ENCODE peak calls at places on chromosomes 4 and X, in seven cellular contexts. Z is uterus, A is tibial artery, R is mucosa of descending colon, Q is GM23248, V is spleen, C is fibroblast of mammary gland. N is an unnamed sample.

GRCh38 chr4:85913925-85914694 is 439.2 kb downstream of the ARHGAP24 start:
- DNase-seq in Z (no peak), Q (no peak), A (no peak), V (no peak), R (no peak), C (no peak), N (no peak)

GRCh38 chr4:125191252-125191651 is 123.5 kb upstream of the FAT4 start:
- DNase-seq in A (no peak), Z (no peak), R (no peak), C (peak; percentile 88), Q (peak; percentile 87), V (no peak), N (peak; percentile 81)

GRCh38 chr4:147678796-147679549 is 5.0 kb downstream of the PRMT9 start:
- DNase-seq in R (no peak), Z (no peak), A (no peak), Q (no peak), C (peak; percentile 49), V (no peak), N (peak; percentile 25)

GRCh38 chr4:41539711-41540110 is 1.8 kb downstream of the LIMCH1 start:
- DNase-seq in C (no peak), V (no peak), R (no peak), Q (no peak), Z (no peak), A (no peak), N (no peak)

GRCh38 chr4:24890561-24890960 is 22.3 kb downstream of the CCDC149 start:
- DNase-seq in Q (no peak), Z (no peak), R (no peak), A (no peak), C (no peak), V (no peak), N (no peak)

GRCh38 chrX:119429471-119429870 is 30.3 kb downstream of the SLC25A43 start:
- DNase-seq in Q (peak; percentile 11), C (peak; percentile 8), R (no peak), A (no peak), V (no peak), Z (no peak), N (no peak)

GRCh38 chr4:8746523-8747466 is 124.8 kb downstream of the HMX1 start:
- DNase-seq in V (peak; percentile 44), C (no peak), Q (no peak), Z (no peak), A (no peak), R (peak; percentile 29), N (no peak)

GRCh38 chrX:135340827-135341226 is 31.5 kb downstream of the ETDC start:
- DNase-seq in Z (no peak), C (peak; percentile 84), V (no peak), Q (peak; percentile 77), A (no peak), R (no peak), N (no peak)

GRCh38 chrX:18377802-18378201 is 23.3 kb upstream of the SCML2 start:
- DNase-seq in Q (peak; percentile 33), A (no peak), V (no peak), R (no peak), C (peak; percentile 20), Z (no peak), N (peak; percentile 13)

GRCh38 chr4:132642196-132642817 is 506.8 kb upstream of the PCDH10 start:
- DNase-seq in A (no peak), Q (peak; percentile 27), Z (no peak), R (no peak), C (peak; percentile 9), V (no peak), N (peak; percentile 61)

GRCh38 chrX:48068096-48068887 is 3.1 kb downstream of the ZNF630 start:
- DNase-seq in R (no peak), Z (no peak), A (no peak), C (no peak), Q (no peak), V (no peak), N (no peak)

GRCh38 chr4:179625391-179625790 is 2183.2 kb upstream of the AGA start:
- DNase-seq in R (no peak), A (no peak), V (no peak), Z (no peak), Q (peak; percentile 4), C (peak; percentile 40), N (peak; percentile 67)

GRCh38 chrX:23784487-23785301 is 1.7 kb downstream of the SAT1 start:
- DNase-seq in A (no peak), Q (peak; percentile 85), C (peak; percentile 95), Z (peak; percentile 39), R (no peak), V (no peak), N (peak; percentile 58)

GRCh38 chr4:140094701-140095420 is 59.1 kb downstream of the MAML3 start:
- DNase-seq in R (peak; percentile 83), Z (no peak), V (peak; percentile 91), C (no peak), A (peak; percentile 87), Q (no peak), N (peak; percentile 20)

GRCh38 chr4:3415471-3416141 is 26.2 kb upstream of the HGFAC start:
- DNase-seq in C (no peak), Q (no peak), A (peak; percentile 48), V (peak; percentile 60), Z (no peak), R (peak; percentile 34), N (no peak)

GRCh38 chr4:56187601-56188177 is 199.6 kb downstream of the AASDH start:
- DNase-seq in R (no peak), V (no peak), Z (no peak), C (no peak), A (no peak), Q (no peak), N (no peak)

GRCh38 chr4:44791842-44792241 is 65.5 kb upstream of the GNPDA2 start:
- DNase-seq in A (no peak), C (no peak), Z (no peak), Q (no peak), R (no peak), V (no peak), N (no peak)

GRCh38 chr4:142202404-142203332 is 566.3 kb downstream of the IL15 start:
- DNase-seq in R (no peak), Z (no peak), C (no peak), V (no peak), A (no peak), Q (no peak), N (no peak)

GRCh38 chr4:173573725-173574124 is 43.7 kb upstream of the HAND2 start:
- DNase-seq in C (no peak), R (no peak), V (no peak), Z (no peak), Q (no peak), A (no peak), N (no peak)

DNA sequence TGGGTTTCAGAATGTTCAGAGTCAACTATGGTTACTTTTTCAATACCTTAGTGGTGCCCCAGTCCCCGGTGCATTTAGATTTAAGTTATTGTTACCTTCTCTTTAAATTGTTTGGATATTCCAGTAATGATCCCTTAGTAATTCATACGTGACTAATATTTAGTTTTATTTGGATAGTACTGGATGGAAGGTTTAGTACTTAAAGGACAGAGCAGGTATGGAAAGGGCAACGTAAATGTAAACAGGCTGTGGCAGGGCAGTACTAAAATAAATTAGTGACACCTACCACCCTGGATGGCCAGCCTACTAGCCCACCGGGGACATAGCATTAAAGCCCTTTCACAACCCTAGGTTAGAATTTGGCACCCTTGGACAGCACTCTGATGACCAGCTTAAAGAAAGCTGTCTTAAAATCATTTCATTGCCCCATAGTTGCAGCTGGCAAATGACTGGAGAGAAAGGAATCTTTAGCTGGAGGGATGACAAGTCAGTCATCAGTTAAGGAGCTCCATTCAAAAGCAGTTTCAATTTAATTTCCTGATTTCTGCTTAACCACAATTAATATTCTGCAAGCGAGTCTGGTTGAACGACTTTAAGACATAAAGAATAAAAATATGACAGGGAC is 16.4 kb downstream of the PLP1 start:
- DNase-seq in V (no peak), A (no peak), R (no peak), Q (peak; percentile 80), Z (no peak), C (peak; percentile 80), N (peak; percentile 64)
- H3K4me3 ChIP-seq in V (no peak overlapping the region), A (no peak overlapping the region), R (no peak overlapping the region), Q (peak overlapping the region; percentile 62), Z (no peak overlapping the region), C (no peak overlapping the region), N (no peak overlapping the region)

GRCh38 chrX:46770817-46771163 is 11.9 kb upstream of the SLC9A7 start:
- DNase-seq in V (no peak), Z (no peak), C (peak; percentile 91), A (no peak), Q (peak; percentile 91), R (no peak), N (peak; percentile 89)

DNA sequence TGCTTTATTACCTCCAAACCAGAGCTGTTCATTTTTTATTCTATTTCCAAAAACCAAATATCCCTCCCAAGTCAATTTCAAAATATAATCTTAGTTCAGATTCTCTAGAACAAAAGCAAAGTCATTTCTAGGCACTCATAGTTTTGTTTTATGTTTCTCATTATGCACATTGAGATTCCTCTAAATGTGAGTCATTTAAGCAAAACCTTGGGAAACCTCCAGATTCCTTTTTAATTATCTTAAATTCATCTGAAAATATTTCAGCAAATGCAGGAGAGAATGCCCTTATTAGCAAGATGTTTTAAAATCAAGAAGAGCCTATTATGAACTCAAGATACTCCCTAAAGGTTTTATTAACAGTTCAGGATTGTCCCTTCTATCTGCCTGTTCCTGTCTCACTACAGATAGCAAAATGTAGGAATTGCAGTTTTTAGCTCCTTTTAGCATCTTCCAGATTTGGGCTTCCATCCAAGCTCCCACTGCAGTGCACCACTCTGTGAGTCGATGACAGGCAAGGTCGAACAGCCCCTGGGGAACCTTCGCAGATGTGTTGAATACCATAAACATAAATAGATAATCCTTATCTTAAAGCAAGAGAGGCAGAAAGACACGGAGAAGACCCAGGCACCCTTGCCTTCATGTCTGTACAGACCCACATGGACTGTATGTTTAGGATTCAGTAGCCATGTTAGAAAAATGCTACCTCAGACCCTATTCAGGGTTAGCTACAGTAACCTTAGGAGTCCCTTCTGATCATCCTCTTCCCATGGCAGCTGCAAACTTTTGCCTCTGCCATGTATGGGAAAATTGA is 11.3 kb upstream of the SLC9A7 start:
- DNase-seq in V (no peak), Q (peak; percentile 69), Z (no peak), R (no peak), C (peak; percentile 79), A (no peak), N (peak; percentile 11)
- H3K4me3 ChIP-seq in V (no peak overlapping the region), Q (peak overlapping the region; percentile 59), Z (no peak overlapping the region), R (no peak overlapping the region), C (peak overlapping the region; percentile 17), A (no peak overlapping the region), N (no peak overlapping the region)

GRCh38 chr4:73832651-73833237 is 3.7 kb upstream of the CXCL6 start:
- DNase-seq in Q (peak; percentile 57), A (no peak), R (no peak), V (no peak), Z (no peak), C (peak; percentile 68), N (peak; percentile 22)

GRCh38 chr4:73839715-73840114 is 3.2 kb downstream of the CXCL6 start:
- DNase-seq in R (no peak), V (no peak), C (no peak), Q (no peak), A (no peak), Z (no peak), N (no peak)

GRCh38 chr4:73841243-73841925 is 4.9 kb downstream of the CXCL6 start:
- DNase-seq in Q (peak; percentile 42), R (no peak), V (no peak), C (no peak), A (no peak), Z (no peak), N (peak; percentile 65)

GRCh38 chr4:73839071-73839470 is 2.6 kb downstream of the CXCL6 start:
- DNase-seq in A (no peak), C (no peak), Z (no peak), Q (no peak), V (no peak), R (no peak), N (no peak)

GRCh38 chr4:73836373-73837269 is at the start of gene CXCL6:
- DNase-seq in A (no peak), V (peak; percentile 84), R (peak; percentile 56), Q (peak; percentile 63), C (no peak), Z (no peak), N (peak; percentile 20)
- H3K4me3 ChIP-seq in A (peak within 1 kb of the TSS; percentile 24), V (peak within 1 kb of the TSS; percentile 38), R (no peak within 1 kb of the TSS), Q (peak within 1 kb of the TSS; percentile 72), C (peak within 1 kb of the TSS; percentile 58), Z (peak within 1 kb of the TSS; percentile 9), N (peak within 1 kb of the TSS; percentile 31)

GRCh38 chrX:131910565-131910964 is 112.5 kb upstream of the STK26 start:
- DNase-seq in A (no peak), R (no peak), C (no peak), Z (no peak), Q (no peak), V (no peak), N (no peak)
- H3K4me3 ChIP-seq in A (no peak overlapping the region), R (no peak overlapping the region), C (no peak overlapping the region), Z (no peak overlapping the region), Q (no peak overlapping the region), V (no peak overlapping the region), N (no peak overlapping the region)